ENCODE peak calls at places on chromosomes 2 and 18, in nine cellular contexts. R is neural progenitor cell; B is CD8-positive, alpha-beta memory T cell; A is endothelial cell of umbilical vein; J is body of pancreas; M is CD8-positive, alpha-beta T cell; G is AG04450; V is CD4-positive, alpha-beta T cell; U is neuronal stem cell. D is an unnamed sample.
A peak's percentile ranks its signal among the peaks of the same experiment; 100 is the strongest.

GRCh38 chr2:82511894-82512293 is 1947.2 kb downstream of the SUCLG1 start:
- DNase-seq in J (no peak), B (no peak), V (no peak), G (no peak), M (no peak), R (no peak), A (no peak), U (no peak), D (no peak)

GRCh38 chr2:70083344-70084156 is 3.7 kb upstream of the PCBP1 start:
- DNase-seq in R (no peak), G (no peak), V (no peak), B (no peak), M (no peak), A (no peak), J (no peak), U (no peak), D (no peak)

GRCh38 chr2:169849710-169850109 is 22.5 kb downstream of the UBR3 start:
- DNase-seq in G (no peak), V (no peak), U (no peak), A (no peak), B (no peak), J (no peak), M (no peak), R (no peak), D (no peak)

GRCh38 chr18:73735836-73736235 is 411.8 kb downstream of the FBXO15 start:
- DNase-seq in U (no peak), G (no peak), M (no peak), B (no peak), J (no peak), R (no peak), A (no peak), V (no peak), D (no peak)

GRCh38 chr2:220373878-220374277 is 746.4 kb downstream of the SLC4A3 start:
- DNase-seq in J (no peak), A (no peak), U (no peak), B (no peak), M (no peak), V (no peak), G (peak; percentile 37), R (no peak), D (no peak)

GRCh38 chr2:16900405-16901025 is 234.9 kb upstream of the CYRIA start:
- DNase-seq in U (peak; percentile 14), M (no peak), J (no peak), B (no peak), G (no peak), R (peak; percentile 71), V (no peak), A (no peak), D (no peak)

GRCh38 chr2:55581875-55582547 is 35.4 kb downstream of the PPP4R3B start:
- DNase-seq in M (no peak), U (no peak), R (no peak), B (no peak), A (no peak), V (no peak), G (no peak), J (no peak), D (no peak)

GRCh38 chr2:120935339-120936313 is 200.0 kb downstream of the GLI2 start:
- DNase-seq in A (no peak), U (peak; percentile 29), V (no peak), R (peak; percentile 51), J (no peak), M (no peak), B (no peak), G (no peak), D (no peak)

GRCh38 chr2:229408356-229408755 is 137.3 kb upstream of the PID1 start:
- DNase-seq in U (no peak), A (peak; percentile 35), J (peak; percentile 18), R (no peak), B (no peak), V (no peak), G (peak; percentile 76), M (no peak), D (peak; percentile 78)

GRCh38 chr18:13280066-13280795 is 61.7 kb downstream of the LDLRAD4 start:
- DNase-seq in G (no peak), A (no peak), R (peak; percentile 89), M (no peak), U (peak; percentile 70), J (no peak), B (no peak), V (no peak), D (no peak)

GRCh38 chr2:10408649-10409579 is 39.2 kb downstream of the ODC1 start:
- DNase-seq in M (peak; percentile 64), G (no peak), U (peak; percentile 80), B (peak; percentile 87), A (peak; percentile 75), V (peak; percentile 77), J (peak; percentile 92), R (peak; percentile 91), D (no peak)

GRCh38 chr2:188315750-188316149 is 24.1 kb downstream of the GULP1 start:
- DNase-seq in M (no peak), B (no peak), V (no peak), U (no peak), J (no peak), A (peak; percentile 79), R (no peak), G (no peak), D (no peak)

GRCh38 chr2:205808493-205809121 is 126.3 kb downstream of the NRP2 start:
- DNase-seq in R (no peak), M (no peak), A (no peak), V (no peak), B (no peak), U (no peak), G (no peak), J (no peak), D (no peak)

GRCh38 chr2:234633581-234634230 is 136.8 kb upstream of the ARL4C start:
- DNase-seq in J (no peak), B (no peak), G (no peak), M (no peak), R (no peak), A (no peak), V (no peak), U (no peak), D (no peak)

GRCh38 chr2:234632527-234633391 is 135.9 kb upstream of the ARL4C start:
- DNase-seq in V (no peak), J (no peak), R (no peak), U (no peak), B (no peak), A (no peak), M (no peak), G (peak; percentile 98), D (no peak)

GRCh38 chr2:234630676-234631350 is 133.9 kb upstream of the ARL4C start:
- DNase-seq in J (no peak), R (no peak), U (no peak), A (no peak), V (no peak), M (no peak), G (no peak), B (no peak), D (no peak)

GRCh38 chr2:234629596-234629995 is 132.7 kb upstream of the ARL4C start:
- DNase-seq in G (peak; percentile 38), M (no peak), U (no peak), V (no peak), B (no peak), R (no peak), J (no peak), A (no peak), D (no peak)

GRCh38 chr2:234631896-234632514 is 135.1 kb upstream of the ARL4C start:
- DNase-seq in G (no peak), V (no peak), M (no peak), A (no peak), R (peak; percentile 50), J (no peak), B (no peak), U (no peak), D (no peak)
- H3K27ac ChIP-seq in G (peak overlapping the region; percentile 95), V (no peak overlapping the region), M (no peak overlapping the region), A (no peak overlapping the region), R (no peak overlapping the region), J (no peak overlapping the region), B (no peak overlapping the region), U (no peak overlapping the region), D (no peak overlapping the region)

DNA sequence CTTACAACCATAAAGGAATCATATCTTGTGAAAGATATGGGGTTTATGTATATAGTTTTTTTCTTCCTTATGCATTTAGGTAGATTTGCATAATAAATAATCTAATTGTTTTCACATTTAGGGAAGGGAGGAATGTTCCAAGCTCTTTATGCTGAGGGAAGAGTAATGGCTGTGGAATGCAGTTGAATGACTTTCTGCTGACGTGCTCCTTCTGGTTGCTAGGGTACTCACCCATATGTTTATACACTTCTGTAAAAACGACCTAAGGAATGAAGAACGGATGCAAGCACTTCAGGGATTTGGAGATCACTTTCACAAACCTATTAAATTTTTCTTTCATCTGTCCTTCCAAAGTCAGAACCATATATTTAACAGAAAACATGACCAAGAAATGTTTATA is 29.2 kb upstream of the PPP4R1 start:
- DNase-seq in M (no peak), G (peak; percentile 89), V (no peak), J (peak; percentile 36), A (peak; percentile 92), R (peak; percentile 49), B (no peak), U (peak; percentile 67), D (no peak)
- H3K27ac ChIP-seq in M (no peak overlapping the region), G (peak overlapping the region; percentile 90), V (no peak overlapping the region), J (no peak overlapping the region), A (peak overlapping the region; percentile 96), R (no peak overlapping the region), B (no peak overlapping the region), U (no peak overlapping the region), D (no peak overlapping the region)

GRCh38 chr2:119049968-119050657 is 108.1 kb downstream of the MARCO start:
- DNase-seq in M (no peak), R (peak; percentile 12), B (no peak), G (no peak), V (no peak), A (no peak), J (no peak), U (no peak), D (no peak)
- H3K27ac ChIP-seq in M (no peak overlapping the region), R (no peak overlapping the region), B (no peak overlapping the region), G (no peak overlapping the region), V (no peak overlapping the region), A (no peak overlapping the region), J (no peak overlapping the region), U (no peak overlapping the region), D (no peak overlapping the region)

DNA sequence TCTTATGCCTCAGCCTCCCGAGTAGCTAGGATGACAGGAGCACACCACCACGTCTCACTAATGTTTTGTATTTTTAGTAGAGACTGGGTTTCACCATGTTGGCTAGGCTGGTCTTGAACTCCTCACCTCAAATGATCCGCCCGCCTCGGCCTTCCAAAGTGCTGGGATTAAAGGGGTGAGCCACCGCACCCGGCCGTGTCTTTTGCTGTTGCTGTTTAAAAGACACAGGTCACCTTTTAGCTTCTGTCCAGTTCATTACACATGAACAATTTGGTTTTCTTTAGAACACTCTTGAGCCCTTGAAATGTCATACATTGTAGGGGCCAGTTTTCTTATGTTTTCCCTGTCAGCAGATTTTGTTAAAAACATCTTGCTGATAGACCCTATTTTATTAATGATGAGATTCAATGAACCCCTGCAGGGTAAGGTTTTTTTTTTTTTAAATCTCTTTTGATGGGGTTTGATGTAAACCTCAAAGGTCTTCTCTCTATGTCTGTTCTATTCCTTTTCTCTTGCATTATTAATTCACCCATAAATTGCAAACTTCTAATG is 61.1 kb upstream of the AGPS start:
- DNase-seq in J (no peak), U (no peak), R (peak; percentile 40), M (no peak), A (no peak), B (no peak), G (no peak), V (no peak), D (no peak)
- H3K27ac ChIP-seq in J (no peak overlapping the region), U (no peak overlapping the region), R (no peak overlapping the region), M (no peak overlapping the region), A (no peak overlapping the region), B (no peak overlapping the region), G (no peak overlapping the region), V (no peak overlapping the region), D (no peak overlapping the region)